ENCODE peak calls at places on chromosome 21, in eight cellular contexts. Y is psoas muscle, Q is A549, V is GM12865, K is heart left ventricle, M is OCI-LY7, J is body of pancreas, E is mammary epithelial cell. I is an unnamed sample.

GRCh38 chr21:46168238-46168637 is 12.9 kb upstream of the FTCD start:
- DNase-seq in Y (no peak), Q (no peak), V (no peak), K (no peak), M (no peak), J (peak), E (no peak), I (no peak)

GRCh38 chr21:33968082-33968997 is 52.7 kb upstream of the ATP5PO start:
- DNase-seq in Y (no peak), Q (peak), V (peak), K (no peak), M (peak), J (no peak), E (peak), I (peak)

GRCh38 chr21:35044770-35045538 is 4.1 kb downstream of the RUNX1 start:
- DNase-seq in Y (no peak), Q (no peak), V (peak), K (no peak), M (no peak), J (no peak), E (no peak), I (no peak)

GRCh38 chr21:33199516-33200217 is 30.1 kb upstream of the IFNAR2 start:
- DNase-seq in Y (peak), Q (peak), V (peak), K (peak), M (peak), J (peak), E (peak), I (peak)

GRCh38 chr21:14318598-14318997 is 64.3 kb downstream of the HSPA13 start:
- DNase-seq in Y (no peak), Q (no peak), V (no peak), K (no peak), M (no peak), J (no peak), E (no peak), I (no peak)

GRCh38 chr21:36534656-36535055 is 54.7 kb upstream of the CLDN14 start:
- DNase-seq in Y (no peak), Q (no peak), V (peak), K (no peak), M (no peak), J (no peak), E (no peak), I (no peak)

GRCh38 chr21:34935868-34936267 is 113.2 kb downstream of the RUNX1 start:
- DNase-seq in Y (no peak), Q (no peak), V (no peak), K (no peak), M (no peak), J (no peak), E (no peak), I (no peak)

GRCh38 chr21:39007532-39007931 is 175.7 kb downstream of the PSMG1 start:
- DNase-seq in Y (no peak), Q (no peak), V (no peak), K (no peak), M (no peak), J (no peak), E (peak), I (no peak)

GRCh38 chr21:34887729-34888568 is 161.2 kb downstream of the RUNX1 start:
- DNase-seq in Y (peak), Q (peak), V (peak), K (peak), M (peak), J (peak), E (peak), I (peak)

GRCh38 chr21:30463713-30464112 is 16.5 kb downstream of the KRTAP19-1 start:
- DNase-seq in Y (no peak), Q (peak), V (peak), K (no peak), M (peak), J (no peak), E (peak), I (no peak)
- TF ChIP-seq CTCF in Y (no peak), Q (no peak), V (peak), K (peak), M (peak), J (peak), E (peak), I (peak)

GRCh38 chr21:42061866-42062542 is 9.1 kb upstream of the UMODL1 start:
- DNase-seq in Y (peak), Q (no peak), V (no peak), K (peak), M (peak), J (no peak), E (no peak), I (no peak)
- H3K4me3 ChIP-seq in Y (no peak), Q (no peak), V (peak), K (no peak), M (peak), J (no peak), E (no peak), I (no peak)

DNA sequence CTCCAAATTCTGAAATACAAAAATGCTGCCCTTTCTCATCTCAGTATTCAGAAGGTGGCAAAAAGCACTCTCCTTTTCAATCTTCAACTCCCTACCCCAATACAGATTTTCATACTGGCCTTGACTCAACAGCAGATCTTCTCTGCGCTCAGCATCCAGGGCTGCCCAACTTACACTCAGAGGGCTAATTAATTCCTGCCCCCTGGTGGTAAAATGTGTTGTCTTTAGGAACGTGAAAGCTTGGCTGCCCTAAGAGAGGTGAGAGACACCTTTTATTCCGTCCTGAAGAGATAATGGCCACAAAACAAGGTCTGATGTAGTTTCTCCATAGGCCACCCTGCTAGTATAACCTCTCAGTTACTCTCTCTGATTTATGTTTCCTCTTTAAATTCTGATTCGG is 25.0 kb downstream of the KRTAP24-1 start:
- DNase-seq in Y (no peak), Q (peak), V (peak), K (no peak), M (peak), J (no peak), E (peak), I (no peak)
- TF ChIP-seq CTCF in Y (no peak), Q (no peak), V (peak), K (peak), M (peak), J (no peak), E (peak), I (peak)

GRCh38 chr21:44484498-44485253 is 29.4 kb downstream of the LRRC3 start:
- DNase-seq in Y (no peak), Q (no peak), V (no peak), K (no peak), M (no peak), J (no peak), E (no peak), I (no peak)

GRCh38 chr21:44486302-44486701 is 31.0 kb downstream of the LRRC3 start:
- DNase-seq in Y (no peak), Q (no peak), V (no peak), K (no peak), M (no peak), J (no peak), E (no peak), I (no peak)

GRCh38 chr21:44485796-44486195 is 30.5 kb downstream of the LRRC3 start:
- DNase-seq in Y (no peak), Q (no peak), V (no peak), K (no peak), M (no peak), J (no peak), E (no peak), I (no peak)

GRCh38 chr21:44483288-44484237 is 28.3 kb downstream of the LRRC3 start:
- DNase-seq in Y (no peak), Q (no peak), V (no peak), K (no peak), M (no peak), J (no peak), E (no peak), I (no peak)

GRCh38 chr21:44485254-44485793 is 30.0 kb downstream of the LRRC3 start:
- DNase-seq in Y (peak), Q (peak), V (no peak), K (no peak), M (no peak), J (no peak), E (no peak), I (no peak)
- H3K4me3 ChIP-seq in Y (peak), Q (peak), V (no peak), K (peak), M (no peak), J (no peak), E (no peak), I (no peak)

GRCh38 chr21:28725396-28725795 is 267.3 kb downstream of the LTN1 start:
- DNase-seq in Y (no peak), Q (no peak), V (no peak), K (no peak), M (no peak), J (no peak), E (peak), I (no peak)

GRCh38 chr21:28727809-28728208 is 264.9 kb downstream of the LTN1 start:
- DNase-seq in Y (no peak), Q (no peak), V (no peak), K (peak), M (no peak), J (no peak), E (no peak), I (no peak)

GRCh38 chr21:28719731-28720130 is 272.9 kb downstream of the LTN1 start:
- DNase-seq in Y (no peak), Q (no peak), V (no peak), K (no peak), M (no peak), J (no peak), E (peak), I (no peak)

DNA sequence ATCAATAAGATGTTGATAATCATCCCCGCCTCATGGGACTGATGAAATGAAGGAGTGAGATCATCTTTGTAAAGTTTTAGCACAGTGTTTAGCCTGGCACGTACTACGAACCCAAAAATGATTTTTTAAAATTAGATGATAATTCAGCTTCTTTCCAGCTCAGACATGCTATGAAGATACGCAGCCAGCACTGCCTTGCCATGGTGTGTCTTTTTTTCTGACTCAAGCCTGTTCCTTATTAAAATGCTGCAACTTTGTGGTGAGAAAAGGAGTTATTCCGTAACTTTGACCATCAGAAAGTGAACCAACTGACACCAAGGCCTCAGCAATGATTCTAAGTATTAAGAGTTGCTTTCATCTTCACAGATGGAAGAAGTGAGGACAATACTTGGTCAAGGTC is 269.0 kb downstream of the LTN1 start:
- DNase-seq in Y (no peak), Q (no peak), V (no peak), K (no peak), M (no peak), J (no peak), E (no peak), I (no peak)
- TF ChIP-seq CTCF in Y (no peak), Q (no peak), V (no peak), K (no peak), M (no peak), J (no peak), E (no peak), I (no peak)

DNA sequence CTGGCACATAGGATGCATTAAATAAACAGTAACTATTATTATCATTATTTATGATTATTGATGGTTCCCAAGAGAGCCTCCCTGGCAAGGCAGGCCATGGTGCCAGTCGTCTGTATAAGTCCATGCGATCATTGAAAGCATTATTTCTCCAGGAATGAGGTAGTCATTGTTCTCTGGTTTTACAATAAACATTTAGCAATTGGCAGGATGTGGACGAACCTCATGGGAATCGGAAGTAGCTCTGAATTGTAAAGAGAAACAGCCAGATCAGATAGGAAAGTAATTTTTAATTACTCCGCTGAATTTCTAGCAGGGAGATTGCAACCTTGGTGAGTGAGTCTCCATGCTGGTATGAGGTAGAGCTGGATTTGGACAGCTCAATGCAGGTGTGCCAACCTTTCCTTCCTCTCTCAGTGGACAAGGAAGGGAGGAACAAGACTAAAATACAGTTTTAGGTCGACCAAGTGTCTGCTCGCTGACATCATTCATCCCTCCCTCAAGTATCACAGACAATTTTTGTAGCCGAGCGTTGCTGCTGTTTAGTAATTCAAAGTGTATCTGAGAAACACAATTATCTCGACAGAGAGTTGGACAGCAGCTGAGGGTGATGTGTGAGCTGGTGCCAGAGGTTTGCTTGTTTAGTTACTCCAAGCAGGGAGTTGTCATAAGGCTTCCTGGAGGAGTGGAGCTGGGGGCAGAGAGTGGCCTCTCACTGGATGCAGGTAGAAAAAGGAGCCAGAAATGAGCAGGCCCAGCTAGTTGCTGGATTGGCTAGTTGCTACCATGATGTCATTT is 250.8 kb downstream of the KCNJ6 start:
- DNase-seq in Y (no peak), Q (no peak), V (no peak), K (no peak), M (no peak), J (no peak), E (no peak), I (no peak)
- H3K4me3 ChIP-seq in Y (no peak), Q (no peak), V (no peak), K (no peak), M (no peak), J (no peak), E (no peak), I (no peak)

I was measured in epithelial cell of proximal tubule.